ENCODE peak calls at places on chromosomes 13 and 19, in ten cellular contexts. One of them, this sample, is unnamed.

GRCh38 chr19:13839938-13840750 is 36.8 kb upstream of the NANOS3 start:
- DNase-seq in Caco-2: no peak
- DNase-seq in choroid plexus epithelial cell: no peak
- DNase-seq in mammary epithelial cell: peak
- DNase-seq in upper lobe of right lung: peak
- DNase-seq in psoas muscle: peak
- DNase-seq in cardiac fibroblast: peak
- DNase-seq in ascending aorta: peak
- DNase-seq in fibroblast of pulmonary artery: no peak
- DNase-seq in esophagus squamous epithelium: no peak
- DNase-seq in this sample: no peak

GRCh38 chr13:40064723-40065122 is 409.3 kb downstream of the COG6 start:
- DNase-seq in Caco-2: no peak
- DNase-seq in choroid plexus epithelial cell: peak
- DNase-seq in mammary epithelial cell: peak
- DNase-seq in upper lobe of right lung: no peak
- DNase-seq in psoas muscle: no peak
- DNase-seq in cardiac fibroblast: peak
- DNase-seq in ascending aorta: peak
- DNase-seq in fibroblast of pulmonary artery: peak
- DNase-seq in esophagus squamous epithelium: no peak
- DNase-seq in this sample: no peak

GRCh38 chr19:49468746-49469447 is 5.1 kb upstream of the FLT3LG start:
- DNase-seq in Caco-2: peak
- DNase-seq in choroid plexus epithelial cell: peak
- DNase-seq in mammary epithelial cell: no peak
- DNase-seq in upper lobe of right lung: no peak
- DNase-seq in psoas muscle: peak
- DNase-seq in cardiac fibroblast: peak
- DNase-seq in ascending aorta: peak
- DNase-seq in fibroblast of pulmonary artery: peak
- DNase-seq in esophagus squamous epithelium: peak
- DNase-seq in this sample: peak

GRCh38 chr13:34347784-34348573 is 530.0 kb downstream of the RFC3 start:
- DNase-seq in Caco-2: peak
- DNase-seq in choroid plexus epithelial cell: peak
- DNase-seq in mammary epithelial cell: peak
- DNase-seq in upper lobe of right lung: no peak
- DNase-seq in psoas muscle: no peak
- DNase-seq in cardiac fibroblast: no peak
- DNase-seq in ascending aorta: no peak
- DNase-seq in fibroblast of pulmonary artery: no peak
- DNase-seq in esophagus squamous epithelium: no peak
- DNase-seq in this sample: no peak

GRCh38 chr19:39531834-39532232 is 819 bp downstream of the EID2B start:
- DNase-seq in Caco-2: no peak
- DNase-seq in choroid plexus epithelial cell: no peak
- DNase-seq in mammary epithelial cell: no peak
- DNase-seq in upper lobe of right lung: no peak
- DNase-seq in psoas muscle: no peak
- DNase-seq in cardiac fibroblast: peak
- DNase-seq in ascending aorta: no peak
- DNase-seq in fibroblast of pulmonary artery: no peak
- DNase-seq in esophagus squamous epithelium: no peak
- DNase-seq in this sample: no peak

GRCh38 chr19:39145180-39145953 is 19.8 kb downstream of the PAK4 start:
- DNase-seq in Caco-2: no peak
- DNase-seq in choroid plexus epithelial cell: no peak
- DNase-seq in mammary epithelial cell: no peak
- DNase-seq in upper lobe of right lung: no peak
- DNase-seq in psoas muscle: no peak
- DNase-seq in cardiac fibroblast: no peak
- DNase-seq in ascending aorta: no peak
- DNase-seq in fibroblast of pulmonary artery: no peak
- DNase-seq in esophagus squamous epithelium: no peak
- DNase-seq in this sample: no peak

GRCh38 chr19:46739290-46739771 is 6.5 kb upstream of the FKRP start:
- DNase-seq in Caco-2: no peak
- DNase-seq in choroid plexus epithelial cell: no peak
- DNase-seq in mammary epithelial cell: no peak
- DNase-seq in upper lobe of right lung: peak
- DNase-seq in psoas muscle: peak
- DNase-seq in cardiac fibroblast: no peak
- DNase-seq in ascending aorta: no peak
- DNase-seq in fibroblast of pulmonary artery: no peak
- DNase-seq in esophagus squamous epithelium: no peak
- DNase-seq in this sample: no peak

GRCh38 chr19:8592231-8593009 is 15.2 kb upstream of the MYO1F start:
- DNase-seq in Caco-2: peak
- DNase-seq in choroid plexus epithelial cell: peak
- DNase-seq in mammary epithelial cell: peak
- DNase-seq in upper lobe of right lung: peak
- DNase-seq in psoas muscle: peak
- DNase-seq in cardiac fibroblast: peak
- DNase-seq in ascending aorta: peak
- DNase-seq in fibroblast of pulmonary artery: peak
- DNase-seq in esophagus squamous epithelium: peak
- DNase-seq in this sample: no peak

GRCh38 chr13:57017357-57017756 is 123.4 kb upstream of the PRR20A start:
- DNase-seq in Caco-2: no peak
- DNase-seq in choroid plexus epithelial cell: no peak
- DNase-seq in mammary epithelial cell: no peak
- DNase-seq in upper lobe of right lung: no peak
- DNase-seq in psoas muscle: no peak
- DNase-seq in cardiac fibroblast: no peak
- DNase-seq in ascending aorta: no peak
- DNase-seq in fibroblast of pulmonary artery: no peak
- DNase-seq in esophagus squamous epithelium: no peak
- DNase-seq in this sample: no peak

DNA sequence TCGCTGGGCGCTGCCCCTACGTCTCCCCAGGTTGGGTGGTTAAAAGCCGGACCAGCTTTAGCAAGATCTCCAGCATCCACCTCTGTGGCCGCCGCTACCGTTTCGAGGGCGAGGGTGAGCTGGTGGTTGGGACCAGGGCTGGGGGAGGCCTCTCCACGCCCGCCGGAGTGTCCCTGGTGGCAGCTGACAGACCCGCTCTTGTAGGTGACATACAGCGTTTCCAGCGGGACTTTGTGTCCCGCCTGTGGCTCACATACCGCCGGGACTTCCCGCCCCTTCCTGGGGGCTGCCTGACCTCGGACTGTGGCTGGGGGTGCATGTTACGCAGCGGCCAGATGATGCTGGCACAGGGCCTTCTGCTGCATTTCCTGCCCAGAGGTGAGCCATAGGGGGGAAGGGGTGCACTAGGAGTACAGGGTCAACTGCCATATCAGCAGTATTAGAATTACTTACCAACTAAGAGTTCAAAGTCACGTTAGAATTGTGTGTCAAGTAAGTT is 1.1 kb downstream of the ATG4D start:
- DNase-seq in Caco-2: no peak
- DNase-seq in choroid plexus epithelial cell: no peak
- DNase-seq in mammary epithelial cell: no peak
- DNase-seq in upper lobe of right lung: no peak
- DNase-seq in psoas muscle: no peak
- DNase-seq in cardiac fibroblast: no peak
- DNase-seq in ascending aorta: no peak
- DNase-seq in fibroblast of pulmonary artery: no peak
- DNase-seq in esophagus squamous epithelium: no peak
- DNase-seq in this sample: no peak
- TF ChIP-seq CTCF in Caco-2: no peak
- TF ChIP-seq CTCF in choroid plexus epithelial cell: no peak
- TF ChIP-seq CTCF in mammary epithelial cell: no peak
- TF ChIP-seq CTCF in upper lobe of right lung: no peak
- TF ChIP-seq CTCF in psoas muscle: no peak
- TF ChIP-seq CTCF in cardiac fibroblast: no peak
- TF ChIP-seq CTCF in ascending aorta: no peak
- TF ChIP-seq CTCF in fibroblast of pulmonary artery: no peak
- TF ChIP-seq CTCF in esophagus squamous epithelium: no peak
- TF ChIP-seq CTCF in this sample: no peak

GRCh38 chr13:50208826-50209335 is 193.6 kb downstream of the KCNRG start:
- DNase-seq in Caco-2: no peak
- DNase-seq in choroid plexus epithelial cell: peak
- DNase-seq in mammary epithelial cell: peak
- DNase-seq in upper lobe of right lung: peak
- DNase-seq in psoas muscle: peak
- DNase-seq in cardiac fibroblast: peak
- DNase-seq in ascending aorta: no peak
- DNase-seq in fibroblast of pulmonary artery: peak
- DNase-seq in esophagus squamous epithelium: no peak
- DNase-seq in this sample: no peak
- H3K4me3 ChIP-seq in Caco-2: no peak
- H3K4me3 ChIP-seq in choroid plexus epithelial cell: peak
- H3K4me3 ChIP-seq in mammary epithelial cell: no peak
- H3K4me3 ChIP-seq in upper lobe of right lung: peak
- H3K4me3 ChIP-seq in psoas muscle: peak
- H3K4me3 ChIP-seq in cardiac fibroblast: peak
- H3K4me3 ChIP-seq in ascending aorta: peak
- H3K4me3 ChIP-seq in fibroblast of pulmonary artery: peak
- H3K4me3 ChIP-seq in esophagus squamous epithelium: no peak
- H3K4me3 ChIP-seq in this sample: no peak

DNA sequence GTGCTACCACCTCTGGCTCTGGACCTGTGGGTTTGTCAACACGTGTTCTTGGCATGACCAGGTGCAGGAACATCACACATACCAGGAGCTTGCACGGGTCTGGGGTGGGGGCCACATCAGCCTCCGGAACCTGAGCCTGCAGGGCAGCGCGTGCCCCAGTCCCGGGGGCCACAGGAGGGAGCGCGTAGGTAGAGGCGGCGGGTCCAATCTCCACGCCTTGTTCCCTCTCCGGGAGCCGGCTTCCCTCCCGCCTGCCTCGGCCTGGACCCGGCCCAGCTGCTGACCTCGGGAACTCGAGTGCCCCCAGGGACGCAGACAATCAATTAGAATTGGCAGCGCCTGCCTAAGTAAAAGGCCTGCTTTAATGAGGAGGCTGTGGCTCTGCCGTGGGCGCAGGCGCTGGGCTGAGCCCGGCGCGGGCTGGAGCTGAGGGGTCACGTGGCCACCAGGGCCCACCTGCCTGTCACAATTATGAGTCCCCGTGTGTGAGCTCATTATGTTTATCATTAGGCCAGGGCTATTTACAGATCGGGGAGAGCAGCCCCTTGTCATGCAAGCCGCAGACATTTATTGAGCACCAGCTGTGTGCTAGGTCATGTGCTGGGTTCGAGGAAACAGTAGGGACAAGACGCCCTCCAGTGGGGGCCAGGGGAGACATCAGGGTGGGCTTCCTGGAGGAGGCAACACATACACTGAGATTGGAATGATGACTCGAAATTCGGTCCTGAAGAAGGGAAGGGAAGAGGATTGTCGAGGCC is 32.2 kb upstream of the TNFAIP8L1 start:
- DNase-seq in Caco-2: no peak
- DNase-seq in choroid plexus epithelial cell: no peak
- DNase-seq in mammary epithelial cell: no peak
- DNase-seq in upper lobe of right lung: no peak
- DNase-seq in psoas muscle: peak
- DNase-seq in cardiac fibroblast: peak
- DNase-seq in ascending aorta: no peak
- DNase-seq in fibroblast of pulmonary artery: no peak
- DNase-seq in esophagus squamous epithelium: no peak
- DNase-seq in this sample: no peak
- TF ChIP-seq CTCF in Caco-2: no peak
- TF ChIP-seq CTCF in choroid plexus epithelial cell: no peak
- TF ChIP-seq CTCF in mammary epithelial cell: no peak
- TF ChIP-seq CTCF in upper lobe of right lung: no peak
- TF ChIP-seq CTCF in psoas muscle: no peak
- TF ChIP-seq CTCF in cardiac fibroblast: no peak
- TF ChIP-seq CTCF in ascending aorta: no peak
- TF ChIP-seq CTCF in fibroblast of pulmonary artery: no peak
- TF ChIP-seq CTCF in esophagus squamous epithelium: no peak
- TF ChIP-seq CTCF in this sample: no peak

DNA sequence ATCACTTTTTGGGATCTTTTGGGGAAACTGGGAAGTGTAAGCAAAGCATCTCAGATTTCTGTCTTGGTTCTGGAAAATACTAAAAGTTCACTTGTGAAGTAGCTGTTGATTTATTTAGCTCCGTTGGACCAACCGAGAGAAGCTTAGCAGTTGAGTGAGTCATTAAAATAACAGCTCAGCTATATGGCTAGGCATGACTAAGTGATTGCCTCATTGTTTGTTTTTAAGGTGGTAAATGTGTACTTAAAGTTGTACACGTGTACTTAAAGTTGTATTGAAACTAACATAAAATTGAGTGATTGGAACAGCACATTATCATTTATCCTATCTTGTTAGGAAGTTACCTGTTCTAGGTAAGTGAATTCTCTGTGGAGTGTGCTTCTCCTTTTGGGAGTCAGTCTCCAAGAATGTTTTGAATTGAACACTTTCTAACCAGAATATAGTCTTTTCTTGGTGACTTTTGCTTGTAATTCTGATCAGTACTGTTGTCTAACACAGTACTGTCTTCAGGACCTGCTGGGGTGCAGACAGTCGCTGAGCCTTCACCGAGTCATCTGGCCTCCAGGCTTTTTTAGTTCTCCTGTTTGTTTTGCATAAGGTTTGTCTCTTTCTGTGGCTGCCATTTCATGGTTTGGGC is 2.9 kb upstream of the DCUN1D2 start:
- DNase-seq in Caco-2: peak
- DNase-seq in choroid plexus epithelial cell: peak
- DNase-seq in mammary epithelial cell: peak
- DNase-seq in upper lobe of right lung: no peak
- DNase-seq in psoas muscle: no peak
- DNase-seq in cardiac fibroblast: peak
- DNase-seq in ascending aorta: no peak
- DNase-seq in fibroblast of pulmonary artery: peak
- DNase-seq in esophagus squamous epithelium: no peak
- DNase-seq in this sample: no peak
- H3K4me3 ChIP-seq in Caco-2: peak
- H3K4me3 ChIP-seq in choroid plexus epithelial cell: peak
- H3K4me3 ChIP-seq in mammary epithelial cell: peak
- H3K4me3 ChIP-seq in upper lobe of right lung: no peak
- H3K4me3 ChIP-seq in psoas muscle: peak
- H3K4me3 ChIP-seq in cardiac fibroblast: no peak
- H3K4me3 ChIP-seq in ascending aorta: peak
- H3K4me3 ChIP-seq in fibroblast of pulmonary artery: peak
- H3K4me3 ChIP-seq in esophagus squamous epithelium: no peak
- H3K4me3 ChIP-seq in this sample: no peak

GRCh38 chr13:25375727-25376358 is 4.1 kb downstream of the ATP8A2 start:
- DNase-seq in Caco-2: peak
- DNase-seq in choroid plexus epithelial cell: peak
- DNase-seq in mammary epithelial cell: peak
- DNase-seq in upper lobe of right lung: no peak
- DNase-seq in psoas muscle: no peak
- DNase-seq in cardiac fibroblast: peak
- DNase-seq in ascending aorta: no peak
- DNase-seq in fibroblast of pulmonary artery: peak
- DNase-seq in esophagus squamous epithelium: no peak
- DNase-seq in this sample: no peak
- TF ChIP-seq CTCF in Caco-2: peak
- TF ChIP-seq CTCF in choroid plexus epithelial cell: peak
- TF ChIP-seq CTCF in mammary epithelial cell: peak
- TF ChIP-seq CTCF in upper lobe of right lung: peak
- TF ChIP-seq CTCF in psoas muscle: peak
- TF ChIP-seq CTCF in cardiac fibroblast: peak
- TF ChIP-seq CTCF in ascending aorta: peak
- TF ChIP-seq CTCF in fibroblast of pulmonary artery: peak
- TF ChIP-seq CTCF in esophagus squamous epithelium: peak
- TF ChIP-seq CTCF in this sample: peak

DNA sequence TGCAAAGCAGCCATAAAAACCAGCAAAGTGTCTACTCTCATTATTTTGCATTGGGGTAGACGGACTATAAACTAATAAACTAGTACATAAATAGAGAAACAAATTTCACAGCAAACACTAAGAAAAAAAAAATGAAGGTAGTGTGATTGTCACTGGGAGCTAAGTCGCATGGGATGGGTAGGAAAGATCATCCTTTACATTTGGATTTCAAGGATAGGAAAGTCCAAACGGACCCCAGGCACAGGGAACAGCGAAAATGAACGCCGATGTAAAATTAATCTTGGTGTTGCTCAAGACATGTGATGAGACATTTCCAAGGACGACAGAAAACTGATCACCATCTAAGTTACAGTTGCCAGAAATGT is 690 bp upstream of the SGTA start:
- DNase-seq in Caco-2: no peak
- DNase-seq in choroid plexus epithelial cell: no peak
- DNase-seq in mammary epithelial cell: no peak
- DNase-seq in upper lobe of right lung: no peak
- DNase-seq in psoas muscle: no peak
- DNase-seq in cardiac fibroblast: no peak
- DNase-seq in ascending aorta: no peak
- DNase-seq in fibroblast of pulmonary artery: no peak
- DNase-seq in esophagus squamous epithelium: no peak
- DNase-seq in this sample: no peak
- H3K4me3 ChIP-seq in Caco-2: peak
- H3K4me3 ChIP-seq in choroid plexus epithelial cell: peak
- H3K4me3 ChIP-seq in mammary epithelial cell: peak
- H3K4me3 ChIP-seq in upper lobe of right lung: peak
- H3K4me3 ChIP-seq in psoas muscle: peak
- H3K4me3 ChIP-seq in cardiac fibroblast: no peak
- H3K4me3 ChIP-seq in ascending aorta: peak
- H3K4me3 ChIP-seq in fibroblast of pulmonary artery: peak
- H3K4me3 ChIP-seq in esophagus squamous epithelium: peak
- H3K4me3 ChIP-seq in this sample: no peak

This sample was measured in GM12864.